ENCODE peak calls at places on chromosomes 11 and 22, in four cellular contexts. Q is K562, I is HL-60, J is GM12878. U is an unnamed sample.

GRCh38 chr11:10490398-10491232 is 35.6 kb downstream of the AMPD3 start:
- DNase-seq in Q (peak; percentile 83), I (no peak), J (no peak), U (no peak)

GRCh38 chr11:61814242-61814957 is 2.4 kb downstream of the FADS1 start:
- DNase-seq in Q (no peak), I (no peak), J (no peak), U (no peak)

GRCh38 chr11:65786786-65787636 is at the start of gene OVOL1:
- DNase-seq in Q (no peak), I (peak; percentile 35), J (no peak), U (no peak)

GRCh38 chr11:128488471-128488870 is 98.9 kb downstream of the ETS1 start:
- DNase-seq in Q (no peak), I (peak; percentile 30), J (no peak), U (no peak)

GRCh38 chr11:17753153-17753552 is 18.6 kb downstream of the KCNC1 start:
- DNase-seq in Q (no peak), I (no peak), J (no peak), U (no peak)

GRCh38 chr22:44537016-44537936 is 39.2 kb upstream of the RTL6 start:
- DNase-seq in Q (no peak), I (no peak), J (no peak), U (no peak)

GRCh38 chr22:20613301-20613700 is 105.9 kb downstream of the MED15 start:
- DNase-seq in Q (no peak), I (no peak), J (no peak), U (no peak)

GRCh38 chr11:120532511-120533196 is 21.1 kb downstream of the GRIK4 start:
- DNase-seq in Q (no peak), I (no peak), J (no peak), U (no peak)

GRCh38 chr22:17922925-17923898 is 101.1 kb downstream of the MICAL3 start:
- DNase-seq in Q (no peak), I (no peak), J (no peak), U (no peak)

GRCh38 chr11:70059971-70060370 is 18.1 kb upstream of the ANO1 start:
- DNase-seq in Q (no peak), I (no peak), J (no peak), U (no peak)

GRCh38 chr11:43547411-43547718 is 133.2 kb upstream of the HSD17B12 start:
- DNase-seq in Q (no peak), I (no peak), J (no peak), U (no peak)

GRCh38 chr22:46568102-46568809 is 30.8 kb upstream of the CELSR1 start:
- DNase-seq in Q (no peak), I (no peak), J (no peak), U (no peak)

GRCh38 chr11:95920460-95921105 is 3.3 kb downstream of the MTMR2 start:
- DNase-seq in Q (no peak), I (no peak), J (no peak), U (no peak)

GRCh38 chr22:39238966-39239510 is 5.7 kb downstream of the PDGFB start:
- DNase-seq in Q (no peak), I (no peak), J (no peak), U (no peak)

GRCh38 chr11:65014146-65014960 is at the start of gene ARL2:
- DNase-seq in Q (peak; percentile 90), I (peak; percentile 81), J (no peak), U (peak; percentile 97)

GRCh38 chr11:32379714-32380113 is 55.6 kb downstream of the WT1 start:
- DNase-seq in Q (no peak), I (no peak), J (no peak), U (no peak)

GRCh38 chr11:65822760-65823528 is 10.8 kb upstream of the SNX32 start:
- DNase-seq in Q (no peak), I (no peak), J (no peak), U (no peak)

GRCh38 chr22:26714971-26715370 is 57.6 kb downstream of the MIAT start:
- DNase-seq in Q (no peak), I (no peak), J (no peak), U (no peak)

GRCh38 chr22:44336962-44337657 is 24.4 kb upstream of the SHISAL1 start:
- DNase-seq in Q (no peak), I (no peak), J (no peak), U (no peak)

GRCh38 chr22:41687901-41688364 is 734 bp downstream of the SNU13 start:
- DNase-seq in Q (peak; percentile 54), I (peak; percentile 45), J (no peak), U (no peak)

GRCh38 chr11:11841121-11841604 is 609 bp upstream of the USP47 start:
- DNase-seq in Q (no peak), I (no peak), J (no peak), U (no peak)

GRCh38 chr11:7903940-7904339 is 27.1 kb downstream of the OR10A6 start:
- DNase-seq in Q (no peak), I (no peak), J (no peak), U (no peak)

GRCh38 chr11:59263225-59263894 is 50.6 kb upstream of the MPEG1 start:
- DNase-seq in Q (no peak), I (no peak), J (no peak), U (no peak)

GRCh38 chr22:50694766-50695420 is 22.3 kb downstream of the SHANK3 start:
- DNase-seq in Q (no peak), I (no peak), J (no peak), U (no peak)

GRCh38 chr11:47607380-47607779 is 13.2 kb upstream of the C1QTNF4 start:
- DNase-seq in Q (no peak), I (no peak), J (no peak), U (no peak)

GRCh38 chr11:133964946-133965632 is 8.3 kb upstream of the IGSF9B start:
- DNase-seq in Q (no peak), I (no peak), J (no peak), U (no peak)

GRCh38 chr22:43995057-43995685 is 28.9 kb upstream of the PARVB start:
- DNase-seq in Q (no peak), I (no peak), J (no peak), U (no peak)

GRCh38 chr22:45101828-45102227 is 61.9 kb upstream of the NUP50 start:
- DNase-seq in Q (peak; percentile 33), I (peak; percentile 35), J (no peak), U (no peak)

GRCh38 chr22:22110548-22111266 is 128.1 kb upstream of the TOP3B start:
- DNase-seq in Q (peak; percentile 93), I (peak; percentile 36), J (peak; percentile 93), U (peak; percentile 61)

GRCh38 chr11:34158661-34159060 is 53.2 kb downstream of the NAT10 start:
- DNase-seq in Q (no peak), I (no peak), J (no peak), U (no peak)

GRCh38 chr11:18046116-18046777 is at the start of gene TPH1:
- DNase-seq in Q (no peak), I (no peak), J (no peak), U (no peak)

DNA sequence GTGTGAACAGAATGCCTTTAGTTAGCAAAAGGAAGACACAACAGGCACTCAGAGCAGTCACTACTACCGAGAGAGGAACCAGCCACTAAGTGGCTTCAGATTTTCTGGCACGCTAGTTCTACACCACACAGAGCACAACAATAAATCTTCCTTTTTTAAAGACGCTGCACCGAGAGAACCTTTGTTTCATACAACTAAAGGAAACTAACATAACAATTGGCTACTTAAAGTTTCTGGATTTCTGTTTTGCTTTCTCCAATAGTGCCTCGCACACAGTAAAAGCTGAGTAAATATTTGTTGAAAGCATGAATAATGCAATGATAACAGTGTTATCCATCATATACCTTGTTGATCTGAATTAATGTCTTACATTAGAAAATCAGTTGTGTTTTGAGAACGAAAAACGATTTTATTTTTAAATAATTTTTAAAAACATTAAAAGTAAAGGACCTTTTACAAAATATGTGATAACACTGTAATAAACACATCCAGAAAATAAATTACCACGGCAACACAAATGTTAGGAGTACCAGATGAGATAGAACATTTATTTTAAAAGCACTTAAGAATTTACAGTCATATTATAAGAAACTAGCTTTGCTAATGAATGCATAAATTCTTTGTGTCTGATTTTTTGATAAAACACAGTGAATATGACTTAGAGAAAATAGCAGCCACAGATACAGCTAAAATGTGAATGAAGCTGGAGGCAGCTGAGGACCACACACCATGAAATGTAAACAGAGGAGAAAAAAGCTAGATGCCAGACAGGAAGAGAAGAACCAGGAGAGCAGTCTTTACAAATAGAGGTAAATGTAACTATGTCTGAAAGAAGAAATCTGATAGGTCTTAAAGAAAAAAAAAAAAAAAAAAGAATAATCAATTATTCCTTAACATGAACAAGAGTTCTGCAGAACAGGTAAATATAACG is 14.8 kb downstream of the CCDC34 start:
- DNase-seq in Q (no peak), I (no peak), J (no peak), U (no peak)
- TF ChIP-seq SPI1 in Q (no peak), I (no peak), J (no peak), U (no peak)

GRCh38 chr22:30128511-30128910 is 48.2 kb downstream of the HORMAD2 start:
- DNase-seq in Q (no peak), I (no peak), J (no peak), U (no peak)
- TF ChIP-seq POLR2AphosphoS5 in Q (no peak), I (no peak), J (no peak), U (no peak)

GRCh38 chr11:117586392-117586791 is 210.6 kb downstream of the DSCAML1 start:
- DNase-seq in Q (no peak), I (no peak), J (no peak), U (no peak)

GRCh38 chr11:117589024-117589423 is 208.0 kb downstream of the DSCAML1 start:
- DNase-seq in Q (no peak), I (no peak), J (no peak), U (no peak)

GRCh38 chr11:117587416-117587815 is 209.6 kb downstream of the DSCAML1 start:
- DNase-seq in Q (no peak), I (no peak), J (no peak), U (no peak)

GRCh38 chr11:117585631-117586030 is 211.4 kb downstream of the DSCAML1 start:
- DNase-seq in Q (no peak), I (no peak), J (no peak), U (no peak)

DNA sequence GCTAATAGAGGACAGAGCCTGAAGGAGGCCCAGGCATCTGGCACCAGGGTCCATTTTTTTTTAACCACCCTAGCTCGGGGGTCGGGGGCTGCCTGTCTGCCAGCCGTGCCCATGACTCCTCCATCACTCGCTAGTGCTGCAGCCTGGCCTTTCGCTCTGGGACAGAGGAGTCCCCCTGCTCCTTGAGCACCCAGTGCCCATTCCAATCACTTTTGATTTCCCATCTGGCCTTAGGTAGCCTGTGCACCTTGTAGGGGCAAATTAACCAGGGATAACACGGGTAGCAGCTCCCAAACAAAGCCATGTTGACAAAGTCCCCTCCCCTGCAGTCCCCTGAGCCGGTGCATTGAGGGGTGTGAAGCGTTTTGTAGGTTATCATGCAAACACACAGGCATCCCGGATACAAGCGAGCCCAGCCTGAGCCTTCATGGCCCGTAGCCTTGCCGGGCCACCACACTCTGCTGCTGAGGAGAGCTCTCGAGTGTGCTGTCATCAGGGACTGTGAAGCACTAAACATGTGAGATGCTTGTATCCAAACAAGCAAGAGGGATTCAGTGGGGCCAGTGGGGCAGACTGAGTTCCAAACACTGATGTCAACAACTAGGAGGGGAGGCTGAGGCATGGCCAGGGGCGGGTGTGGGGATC is 208.7 kb downstream of the DSCAML1 start:
- DNase-seq in Q (no peak), I (no peak), J (no peak), U (no peak)
- TF ChIP-seq SPI1 in Q (no peak), I (no peak), J (no peak), U (no peak)

GRCh38 chr11:125892994-125893393 is 5.5 kb downstream of the HYLS1 start:
- DNase-seq in Q (no peak), I (no peak), J (no peak), U (no peak)
- TF ChIP-seq POLR2AphosphoS5 in Q (no peak), I (no peak), J (no peak), U (no peak)

GRCh38 chr11:81658722-81659121 is 1074.9 kb downstream of the FAM181B start:
- DNase-seq in Q (peak; percentile 3), I (peak; percentile 16), J (no peak), U (no peak)
- TF ChIP-seq SPI1 in Q (no peak), I (no peak), J (no peak), U (no peak)